ENCODE peak calls at places on chromosomes 2 and 18, in six cellular contexts. U, A, T, F, L and P are unnamed samples.

GRCh38 chr2:167732251-167732788 is 515.1 kb downstream of the STK39 start:
- DNase-seq in U (no peak), A (no peak), T (no peak), F (no peak), L (no peak), P (no peak)

GRCh38 chr2:33406622-33407021 is 69.8 kb upstream of the RASGRP3 start:
- DNase-seq in U (no peak), A (no peak), T (no peak), F (no peak), L (no peak), P (no peak)

GRCh38 chr18:11994346-11994707 is 13.0 kb downstream of the IMPA2 start:
- DNase-seq in U (peak), A (no peak), T (no peak), F (peak), L (no peak), P (peak)

GRCh38 chr2:224904390-224904789 is 137.9 kb downstream of the DOCK10 start:
- DNase-seq in U (peak), A (no peak), T (no peak), F (no peak), L (no peak), P (no peak)

GRCh38 chr2:182047544-182047943 is 61.9 kb downstream of the PPP1R1C start:
- DNase-seq in U (no peak), A (no peak), T (no peak), F (peak), L (no peak), P (peak)

GRCh38 chr2:20781656-20782265 is 41.1 kb downstream of the LDAH start:
- DNase-seq in U (peak), A (peak), T (peak), F (no peak), L (peak), P (no peak)

GRCh38 chr2:161604901-161605300 is 19.3 kb upstream of the SLC4A10 start:
- DNase-seq in U (no peak), A (no peak), T (no peak), F (no peak), L (no peak), P (no peak)

GRCh38 chr2:48205137-48205798 is 299.0 kb upstream of the FBXO11 start:
- DNase-seq in U (peak), A (no peak), T (no peak), F (no peak), L (no peak), P (peak)

GRCh38 chr2:172943563-172943962 is 132.1 kb upstream of the MAP3K20 start:
- DNase-seq in U (no peak), A (no peak), T (no peak), F (no peak), L (no peak), P (no peak)

GRCh38 chr18:56148373-56148772 is 490.0 kb downstream of the TXNL1 start:
- DNase-seq in U (peak), A (no peak), T (no peak), F (no peak), L (no peak), P (peak)

GRCh38 chr2:55885129-55885943 is 38.2 kb downstream of the EFEMP1 start:
- DNase-seq in U (peak), A (no peak), T (no peak), F (no peak), L (no peak), P (peak)

GRCh38 chr2:56630286-56630685 is 446.5 kb downstream of the CCDC85A start:
- DNase-seq in U (no peak), A (no peak), T (no peak), F (no peak), L (no peak), P (no peak)

GRCh38 chr2:41718703-41719102 is 329.1 kb upstream of the PKDCC start:
- DNase-seq in U (no peak), A (no peak), T (no peak), F (no peak), L (no peak), P (no peak)

GRCh38 chr2:37666772-37667171 is 4.7 kb downstream of the CDC42EP3 start:
- DNase-seq in U (no peak), A (no peak), T (no peak), F (no peak), L (no peak), P (no peak)

GRCh38 chr18:10141559-10141958 is 227.7 kb downstream of the VAPA start:
- DNase-seq in U (no peak), A (no peak), T (no peak), F (no peak), L (no peak), P (no peak)

GRCh38 chr2:200306969-200307811 is 697 bp downstream of the SPATS2L start:
- DNase-seq in U (peak), A (peak), T (peak), F (no peak), L (peak), P (peak)

GRCh38 chr2:58702302-58702696 is 461.2 kb upstream of the FANCL start:
- DNase-seq in U (no peak), A (no peak), T (no peak), F (no peak), L (no peak), P (no peak)

GRCh38 chr18:30971338-30971956 is 71.1 kb downstream of the DSC3 start:
- DNase-seq in U (peak), A (no peak), T (no peak), F (no peak), L (no peak), P (no peak)

GRCh38 chr2:28750316-28751101 is 1.1 kb upstream of the PPP1CB start:
- DNase-seq in U (peak), A (no peak), T (no peak), F (no peak), L (no peak), P (no peak)

GRCh38 chr2:144509001-144509545 is 10.8 kb downstream of the ZEB2 start:
- DNase-seq in U (no peak), A (no peak), T (no peak), F (no peak), L (no peak), P (no peak)

GRCh38 chr2:237581751-237582746 is 8.5 kb downstream of the RAB17 start:
- DNase-seq in U (peak), A (peak), T (no peak), F (peak), L (peak), P (no peak)

GRCh38 chr2:203030545-203030944 is 15.9 kb downstream of the NBEAL1 start:
- DNase-seq in U (no peak), A (no peak), T (no peak), F (no peak), L (no peak), P (no peak)

GRCh38 chr2:12555012-12555645 is 161.6 kb upstream of the TRIB2 start:
- DNase-seq in U (peak), A (peak), T (no peak), F (peak), L (no peak), P (no peak)

GRCh38 chr2:118040889-118041288 is 27.0 kb upstream of the CCDC93 start:
- DNase-seq in U (no peak), A (no peak), T (no peak), F (no peak), L (no peak), P (no peak)

GRCh38 chr18:3877678-3878077 is 427.7 kb downstream of the TGIF1 start:
- DNase-seq in U (no peak), A (no peak), T (no peak), F (no peak), L (no peak), P (no peak)

GRCh38 chr18:23196119-23197004 is 61.1 kb downstream of the CABLES1 start:
- DNase-seq in U (no peak), A (no peak), T (peak), F (no peak), L (no peak), P (no peak)

GRCh38 chr2:190718652-190719526 is 70.0 kb downstream of the NAB1 start:
- DNase-seq in U (peak), A (peak), T (no peak), F (no peak), L (no peak), P (peak)

GRCh38 chr2:28412625-28413151 is 20.0 kb downstream of the FOSL2 start:
- DNase-seq in U (no peak), A (no peak), T (no peak), F (no peak), L (no peak), P (no peak)

GRCh38 chr2:199556886-199557285 is 99.1 kb upstream of the SATB2 start:
- DNase-seq in U (no peak), A (no peak), T (no peak), F (no peak), L (no peak), P (no peak)

GRCh38 chr18:78448106-78448505 is 531.5 kb upstream of the SALL3 start:
- DNase-seq in U (no peak), A (no peak), T (peak), F (no peak), L (no peak), P (no peak)

GRCh38 chr18:9613550-9614400 is 584 bp downstream of the PPP4R1 start:
- DNase-seq in U (peak), A (peak), T (peak), F (no peak), L (peak), P (no peak)

GRCh38 chr18:25310045-25310444 is 41.9 kb downstream of the ZNF521 start:
- DNase-seq in U (peak), A (no peak), T (no peak), F (no peak), L (no peak), P (no peak)

GRCh38 chr2:207239754-207240494 is 74.2 kb upstream of the KLF7 start:
- DNase-seq in U (peak), A (no peak), T (no peak), F (no peak), L (no peak), P (no peak)

GRCh38 chr2:113240915-113241911 is 37.5 kb downstream of the PAX8 start:
- DNase-seq in U (peak), A (no peak), T (no peak), F (peak), L (no peak), P (peak)

GRCh38 chr2:15159751-15160177 is 401.4 kb downstream of the NBAS start:
- DNase-seq in U (peak), A (peak), T (no peak), F (no peak), L (no peak), P (no peak)

GRCh38 chr2:106953236-106953635 is 67.3 kb upstream of the ST6GAL2 start:
- DNase-seq in U (peak), A (no peak), T (no peak), F (no peak), L (no peak), P (no peak)

GRCh38 chr2:890791-891190 is 59.9 kb upstream of the SNTG2 start:
- DNase-seq in U (peak), A (no peak), T (no peak), F (peak), L (no peak), P (peak)